ENCODE peak calls at places on chromosome 6, in ten cellular contexts. One of them, this sample, is unnamed.

GRCh38 chr6:124190256-124190655 is 386.6 kb downstream of the NKAIN2 start:
- DNase-seq in B cell: no peak
- DNase-seq in activated naive CD4-positive, alpha-beta T cell: no peak
- DNase-seq in midbrain: no peak
- DNase-seq in AG09309: no peak
- DNase-seq in fibroblast of lung: no peak
- DNase-seq in PC-3: no peak
- DNase-seq in hepatocyte: no peak
- DNase-seq in fibroblast of the aortic adventitia: no peak
- DNase-seq in transverse colon: no peak
- DNase-seq in this sample: peak

GRCh38 chr6:35725721-35726438 is 11.0 kb upstream of the ARMC12 start:
- DNase-seq in AG09309: no peak
- DNase-seq in hepatocyte: peak
- DNase-seq in fibroblast of lung: peak
- DNase-seq in midbrain: peak
- DNase-seq in PC-3: no peak
- DNase-seq in transverse colon: peak
- DNase-seq in B cell: no peak
- DNase-seq in activated naive CD4-positive, alpha-beta T cell: no peak
- DNase-seq in fibroblast of the aortic adventitia: no peak
- DNase-seq in this sample: peak

GRCh38 chr6:15608406-15608805 is 54.4 kb downstream of the DTNBP1 start:
- DNase-seq in transverse colon: no peak
- DNase-seq in AG09309: peak
- DNase-seq in PC-3: peak
- DNase-seq in fibroblast of the aortic adventitia: peak
- DNase-seq in midbrain: no peak
- DNase-seq in hepatocyte: peak
- DNase-seq in B cell: no peak
- DNase-seq in activated naive CD4-positive, alpha-beta T cell: no peak
- DNase-seq in fibroblast of lung: peak
- DNase-seq in this sample: peak

GRCh38 chr6:133646021-133646682 is 242.8 kb upstream of the TCF21 start:
- DNase-seq in B cell: no peak
- DNase-seq in AG09309: peak
- DNase-seq in transverse colon: no peak
- DNase-seq in hepatocyte: no peak
- DNase-seq in fibroblast of lung: peak
- DNase-seq in activated naive CD4-positive, alpha-beta T cell: no peak
- DNase-seq in fibroblast of the aortic adventitia: peak
- DNase-seq in PC-3: peak
- DNase-seq in midbrain: no peak
- DNase-seq in this sample: no peak

GRCh38 chr6:15101130-15101529 is 144.7 kb upstream of the JARID2 start:
- DNase-seq in B cell: no peak
- DNase-seq in fibroblast of the aortic adventitia: no peak
- DNase-seq in activated naive CD4-positive, alpha-beta T cell: no peak
- DNase-seq in midbrain: no peak
- DNase-seq in fibroblast of lung: no peak
- DNase-seq in AG09309: no peak
- DNase-seq in PC-3: no peak
- DNase-seq in transverse colon: no peak
- DNase-seq in hepatocyte: no peak
- DNase-seq in this sample: no peak

GRCh38 chr6:46882622-46883021 is 39.1 kb downstream of the ADGRF5 start:
- DNase-seq in activated naive CD4-positive, alpha-beta T cell: no peak
- DNase-seq in PC-3: no peak
- DNase-seq in AG09309: no peak
- DNase-seq in midbrain: no peak
- DNase-seq in transverse colon: no peak
- DNase-seq in B cell: no peak
- DNase-seq in fibroblast of lung: no peak
- DNase-seq in fibroblast of the aortic adventitia: no peak
- DNase-seq in hepatocyte: no peak
- DNase-seq in this sample: peak

GRCh38 chr6:45021652-45022051 is 306.5 kb upstream of the RUNX2 start:
- DNase-seq in midbrain: no peak
- DNase-seq in AG09309: no peak
- DNase-seq in fibroblast of the aortic adventitia: peak
- DNase-seq in hepatocyte: no peak
- DNase-seq in PC-3: peak
- DNase-seq in activated naive CD4-positive, alpha-beta T cell: no peak
- DNase-seq in transverse colon: no peak
- DNase-seq in fibroblast of lung: peak
- DNase-seq in B cell: no peak
- DNase-seq in this sample: no peak

GRCh38 chr6:53896237-53896636 is 101.4 kb downstream of the LRRC1 start:
- DNase-seq in midbrain: no peak
- DNase-seq in B cell: no peak
- DNase-seq in fibroblast of lung: no peak
- DNase-seq in transverse colon: no peak
- DNase-seq in fibroblast of the aortic adventitia: peak
- DNase-seq in hepatocyte: no peak
- DNase-seq in activated naive CD4-positive, alpha-beta T cell: no peak
- DNase-seq in AG09309: no peak
- DNase-seq in PC-3: no peak
- DNase-seq in this sample: no peak

GRCh38 chr6:30091577-30092381 is 16.2 kb upstream of the RNF39 start:
- DNase-seq in transverse colon: peak
- DNase-seq in activated naive CD4-positive, alpha-beta T cell: no peak
- DNase-seq in B cell: no peak
- DNase-seq in AG09309: peak
- DNase-seq in PC-3: peak
- DNase-seq in fibroblast of lung: peak
- DNase-seq in hepatocyte: peak
- DNase-seq in midbrain: no peak
- DNase-seq in fibroblast of the aortic adventitia: peak
- DNase-seq in this sample: no peak

GRCh38 chr6:110813813-110814487 is 1.3 kb downstream of the CDK19 start:
- DNase-seq in transverse colon: peak
- DNase-seq in fibroblast of lung: peak
- DNase-seq in activated naive CD4-positive, alpha-beta T cell: no peak
- DNase-seq in AG09309: no peak
- DNase-seq in PC-3: peak
- DNase-seq in B cell: peak
- DNase-seq in midbrain: no peak
- DNase-seq in fibroblast of the aortic adventitia: peak
- DNase-seq in hepatocyte: peak
- DNase-seq in this sample: peak

GRCh38 chr6:154857529-154857928 is 124.3 kb downstream of the SCAF8 start:
- DNase-seq in transverse colon: no peak
- DNase-seq in AG09309: no peak
- DNase-seq in fibroblast of lung: no peak
- DNase-seq in midbrain: no peak
- DNase-seq in hepatocyte: no peak
- DNase-seq in activated naive CD4-positive, alpha-beta T cell: no peak
- DNase-seq in PC-3: no peak
- DNase-seq in fibroblast of the aortic adventitia: no peak
- DNase-seq in B cell: no peak
- DNase-seq in this sample: no peak

GRCh38 chr6:145453376-145453775 is 281.9 kb downstream of the EPM2A start:
- DNase-seq in fibroblast of the aortic adventitia: no peak
- DNase-seq in midbrain: no peak
- DNase-seq in B cell: no peak
- DNase-seq in AG09309: no peak
- DNase-seq in transverse colon: no peak
- DNase-seq in fibroblast of lung: no peak
- DNase-seq in activated naive CD4-positive, alpha-beta T cell: no peak
- DNase-seq in PC-3: no peak
- DNase-seq in hepatocyte: no peak
- DNase-seq in this sample: peak

GRCh38 chr6:32944265-32944664 is 3.4 kb upstream of the HLA-DMB start:
- DNase-seq in midbrain: peak
- DNase-seq in AG09309: no peak
- DNase-seq in B cell: peak
- DNase-seq in hepatocyte: no peak
- DNase-seq in activated naive CD4-positive, alpha-beta T cell: no peak
- DNase-seq in fibroblast of lung: no peak
- DNase-seq in transverse colon: peak
- DNase-seq in PC-3: no peak
- DNase-seq in fibroblast of the aortic adventitia: no peak
- DNase-seq in this sample: no peak

GRCh38 chr6:53432318-53433161 is 83.8 kb upstream of the ELOVL5 start:
- DNase-seq in activated naive CD4-positive, alpha-beta T cell: no peak
- DNase-seq in fibroblast of the aortic adventitia: peak
- DNase-seq in PC-3: peak
- DNase-seq in midbrain: no peak
- DNase-seq in fibroblast of lung: peak
- DNase-seq in transverse colon: no peak
- DNase-seq in AG09309: peak
- DNase-seq in hepatocyte: peak
- DNase-seq in B cell: no peak
- DNase-seq in this sample: peak

GRCh38 chr6:110895907-110896608 is 21.5 kb downstream of the AMD1 start:
- DNase-seq in PC-3: no peak
- DNase-seq in activated naive CD4-positive, alpha-beta T cell: no peak
- DNase-seq in fibroblast of the aortic adventitia: no peak
- DNase-seq in AG09309: no peak
- DNase-seq in fibroblast of lung: no peak
- DNase-seq in midbrain: no peak
- DNase-seq in transverse colon: no peak
- DNase-seq in hepatocyte: no peak
- DNase-seq in B cell: no peak
- DNase-seq in this sample: no peak

GRCh38 chr6:53113742-53114141 is 34.9 kb downstream of the GCM1 start:
- DNase-seq in midbrain: no peak
- DNase-seq in B cell: no peak
- DNase-seq in transverse colon: no peak
- DNase-seq in fibroblast of lung: no peak
- DNase-seq in fibroblast of the aortic adventitia: no peak
- DNase-seq in PC-3: no peak
- DNase-seq in hepatocyte: no peak
- DNase-seq in AG09309: no peak
- DNase-seq in activated naive CD4-positive, alpha-beta T cell: no peak
- DNase-seq in this sample: no peak

GRCh38 chr6:131937703-131938631 is 13.2 kb downstream of the CCN2 start:
- DNase-seq in B cell: no peak
- DNase-seq in fibroblast of the aortic adventitia: peak
- DNase-seq in transverse colon: no peak
- DNase-seq in hepatocyte: no peak
- DNase-seq in PC-3: peak
- DNase-seq in fibroblast of lung: peak
- DNase-seq in AG09309: no peak
- DNase-seq in activated naive CD4-positive, alpha-beta T cell: no peak
- DNase-seq in midbrain: no peak
- DNase-seq in this sample: peak

GRCh38 chr6:158205220-158205944 is 37.2 kb downstream of the GTF2H5 start:
- DNase-seq in fibroblast of lung: no peak
- DNase-seq in hepatocyte: peak
- DNase-seq in midbrain: no peak
- DNase-seq in B cell: no peak
- DNase-seq in AG09309: no peak
- DNase-seq in activated naive CD4-positive, alpha-beta T cell: no peak
- DNase-seq in fibroblast of the aortic adventitia: no peak
- DNase-seq in transverse colon: no peak
- DNase-seq in PC-3: peak
- DNase-seq in this sample: peak

GRCh38 chr6:153526479-153526878 is 395.4 kb upstream of the RGS17 start:
- DNase-seq in fibroblast of lung: no peak
- DNase-seq in midbrain: no peak
- DNase-seq in activated naive CD4-positive, alpha-beta T cell: no peak
- DNase-seq in hepatocyte: no peak
- DNase-seq in transverse colon: no peak
- DNase-seq in fibroblast of the aortic adventitia: no peak
- DNase-seq in AG09309: no peak
- DNase-seq in B cell: no peak
- DNase-seq in PC-3: no peak
- DNase-seq in this sample: no peak

GRCh38 chr6:13014551-13015378 is 298.2 kb downstream of the PHACTR1 start:
- DNase-seq in AG09309: no peak
- DNase-seq in fibroblast of the aortic adventitia: no peak
- DNase-seq in activated naive CD4-positive, alpha-beta T cell: no peak
- DNase-seq in B cell: no peak
- DNase-seq in PC-3: no peak
- DNase-seq in midbrain: no peak
- DNase-seq in fibroblast of lung: no peak
- DNase-seq in hepatocyte: peak
- DNase-seq in transverse colon: no peak
- DNase-seq in this sample: no peak

GRCh38 chr6:16064687-16065086 is 64.2 kb upstream of the MYLIP start:
- DNase-seq in transverse colon: no peak
- DNase-seq in B cell: no peak
- DNase-seq in hepatocyte: no peak
- DNase-seq in AG09309: no peak
- DNase-seq in activated naive CD4-positive, alpha-beta T cell: no peak
- DNase-seq in PC-3: no peak
- DNase-seq in midbrain: no peak
- DNase-seq in fibroblast of the aortic adventitia: no peak
- DNase-seq in fibroblast of lung: no peak
- DNase-seq in this sample: peak